ENCODE peak calls at places on chromosomes 5 and 9, in four cellular contexts. M is mammary epithelial cell, Y is stomach, I is astrocyte. Q is an unnamed sample. For H3K4me1 and H3K9me3, the result is how much of the 10 kb centered on the place peaks cover.

GRCh38 chr5:75342836-75343235 is 5.8 kb downstream of the HMGCR start:
- DNase-seq in M (no peak), Y (no peak), I (no peak), Q (no peak)

GRCh38 chr9:74770508-74771261 is 117.0 kb downstream of the TRPM6 start:
- DNase-seq in M (no peak), Y (peak), I (no peak), Q (peak)

GRCh38 chr9:5951686-5952211 is 61.1 kb downstream of the MLANA start:
- DNase-seq in M (peak), Y (no peak), I (peak), Q (no peak)

GRCh38 chr5:2534970-2535369 is 216.5 kb downstream of the IRX2 start:
- DNase-seq in M (no peak), Y (no peak), I (no peak), Q (no peak)

GRCh38 chr9:8871796-8872470 is 1072.4 kb upstream of the DMAC1 start:
- DNase-seq in M (no peak), Y (no peak), I (no peak), Q (no peak)

GRCh38 chr5:149838881-149839739 is 105.5 kb downstream of the PDE6A start:
- DNase-seq in M (peak), Y (peak), I (peak), Q (no peak)

GRCh38 chr5:6083311-6083941 is 294.9 kb downstream of the MED10 start:
- DNase-seq in M (no peak), Y (no peak), I (no peak), Q (no peak)

GRCh38 chr5:129917224-129917623 is 13.0 kb downstream of the CHSY3 start:
- DNase-seq in M (peak), Y (no peak), I (no peak), Q (no peak)

GRCh38 chr5:172187118-172188032 is 649 bp downstream of the STK10 start:
- DNase-seq in M (peak), Y (peak), I (peak), Q (peak)

GRCh38 chr9:18256574-18256973 is 217.4 kb upstream of the ADAMTSL1 start:
- DNase-seq in M (no peak), Y (no peak), I (no peak), Q (peak)

GRCh38 chr9:9170735-9171134 is 1371.2 kb upstream of the DMAC1 start:
- DNase-seq in M (no peak), Y (no peak), I (no peak), Q (no peak)

GRCh38 chr5:88287302-88287701 is 18.7 kb upstream of the TMEM161B start:
- DNase-seq in M (no peak), Y (no peak), I (no peak), Q (no peak)

GRCh38 chr9:4086119-4087088 is 213.5 kb downstream of the GLIS3 start:
- DNase-seq in M (peak), Y (no peak), I (no peak), Q (no peak)

GRCh38 chr9:105877719-105878118 is 183.4 kb downstream of the TMEM38B start:
- DNase-seq in M (no peak), Y (no peak), I (no peak), Q (no peak)

GRCh38 chr5:82390088-82390487 is 111.9 kb upstream of the RPS23 start:
- DNase-seq in M (no peak), Y (no peak), I (no peak), Q (no peak)

GRCh38 chr5:112737472-112738179 is at the start of gene APC:
- DNase-seq in M (peak), Y (peak), I (peak), Q (peak)

GRCh38 chr9:76576344-76576743 is 117.4 kb downstream of the GCNT1 start:
- DNase-seq in M (peak), Y (no peak), I (peak), Q (no peak)

GRCh38 chr9:95425910-95426551 is 90.7 kb downstream of the PTCH1 start:
- DNase-seq in M (peak), Y (no peak), I (peak), Q (peak)

GRCh38 chr9:5518061-5518936 is 8.0 kb downstream of the PDCD1LG2 start:
- DNase-seq in M (no peak), Y (no peak), I (no peak), Q (no peak)

GRCh38 chr5:109411627-109412026 is 1.9 kb upstream of the PJA2 start:
- DNase-seq in M (peak), Y (no peak), I (peak), Q (no peak)

GRCh38 chr5:164013077-164013670 is 507.8 kb downstream of the MAT2B start:
- DNase-seq in M (peak), Y (peak), I (peak), Q (peak)

GRCh38 chr9:121288874-121289553 is 21.1 kb downstream of the GSN start:
- DNase-seq in M (peak), Y (peak), I (peak), Q (peak)

GRCh38 chr9:128054090-128054489 is 13.0 kb downstream of the NAIF1 start:
- DNase-seq in M (no peak), Y (no peak), I (no peak), Q (no peak)

GRCh38 chr5:172906888-172907287 is 52.3 kb upstream of the RPL26L1 start:
- DNase-seq in M (no peak), Y (no peak), I (no peak), Q (no peak)

GRCh38 chr5:79491690-79492317 is 22.1 kb downstream of the HOMER1 start:
- DNase-seq in M (no peak), Y (no peak), I (no peak), Q (no peak)

DNA sequence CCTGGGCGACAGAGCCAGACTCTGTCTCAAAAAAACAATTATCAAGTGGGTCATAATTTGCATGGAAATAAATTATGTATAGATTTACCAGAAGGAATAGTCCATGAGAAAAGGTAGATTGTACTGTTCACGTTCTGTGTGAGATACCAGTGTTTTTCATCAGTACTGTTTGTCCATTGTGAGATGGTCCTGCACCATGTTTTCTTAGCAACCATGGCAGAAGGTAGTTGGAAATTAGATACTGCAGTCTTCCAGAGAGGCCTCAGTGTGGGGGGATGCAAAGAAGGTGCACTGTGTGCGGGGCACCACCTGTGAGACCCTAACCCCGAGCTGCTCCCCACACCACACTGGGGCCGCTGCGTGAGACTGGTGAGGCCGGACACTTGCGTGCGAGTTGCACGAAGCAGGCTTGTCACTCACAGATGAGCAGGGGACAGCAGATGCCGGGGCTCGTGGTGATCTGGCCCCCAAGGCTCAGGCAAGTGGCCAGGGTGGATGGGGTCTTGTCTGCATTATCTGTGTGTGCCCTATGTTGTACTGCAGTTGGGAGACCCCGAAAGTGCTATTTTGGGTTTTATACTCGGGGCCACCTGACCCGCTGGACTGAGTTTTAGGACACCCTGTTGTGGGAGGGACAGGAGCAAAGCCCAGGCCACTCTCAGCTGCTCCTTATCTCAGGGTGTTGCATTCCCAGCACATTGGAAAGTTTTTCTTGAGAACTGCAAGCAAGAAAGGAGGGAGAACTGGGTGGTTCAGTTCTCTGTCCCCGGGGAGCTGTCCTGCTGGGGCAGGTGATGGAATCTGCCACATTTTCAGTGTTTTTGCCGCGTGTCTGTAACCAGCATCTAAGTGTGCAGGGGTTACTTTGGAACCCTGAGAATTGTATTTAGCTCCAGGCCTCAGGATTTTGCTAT is 61.9 kb downstream of the EHMT1 start:
- DNase-seq in M (no peak), Y (no peak), I (no peak), Q (no peak)
- H3K4me3 ChIP-seq in M (no peak), Y (no peak), I (no peak), Q (no peak)

GRCh38 chr9:130325921-130326320 is 60.4 kb downstream of the HMCN2 start:
- DNase-seq in M (no peak), Y (no peak), I (no peak), Q (no peak)

GRCh38 chr9:130321082-130321481 is 55.5 kb downstream of the HMCN2 start:
- DNase-seq in M (no peak), Y (no peak), I (no peak), Q (no peak)

GRCh38 chr9:130320697-130321080 is 55.1 kb downstream of the HMCN2 start:
- DNase-seq in M (no peak), Y (no peak), I (no peak), Q (no peak)

GRCh38 chr9:130321539-130321938 is 56.0 kb downstream of the HMCN2 start:
- DNase-seq in M (no peak), Y (no peak), I (no peak), Q (no peak)

GRCh38 chr9:130323051-130323757 is 57.6 kb downstream of the HMCN2 start:
- DNase-seq in M (no peak), Y (no peak), I (no peak), Q (no peak)
- H3K4me1 ChIP-seq in M (under half), Y (under half), I (under half), Q (under half)

GRCh38 chr9:122474561-122474960 is 3.2 kb downstream of the OR1J1 start:
- DNase-seq in M (no peak), Y (no peak), I (no peak), Q (no peak)
- H3K9me3 ChIP-seq in M (under half), Y (under half), I (under half), Q (under half)

GRCh38 chr5:141199359-141200235 is at the start of gene PCDHB11:
- DNase-seq in M (peak), Y (no peak), I (no peak), Q (peak)
- H3K4me3 ChIP-seq in M (no peak), Y (peak), I (no peak), Q (no peak)

GRCh38 chr5:53362521-53362941 is 117.9 kb upstream of the FST start:
- DNase-seq in M (peak), Y (no peak), I (peak), Q (no peak)

GRCh38 chr5:53359906-53360305 is 120.5 kb upstream of the FST start:
- DNase-seq in M (peak), Y (no peak), I (peak), Q (no peak)

GRCh38 chr5:53360811-53361210 is 119.6 kb upstream of the FST start:
- DNase-seq in M (peak), Y (no peak), I (peak), Q (no peak)

GRCh38 chr5:53364098-53364497 is 116.3 kb upstream of the FST start:
- DNase-seq in M (no peak), Y (no peak), I (no peak), Q (no peak)

DNA sequence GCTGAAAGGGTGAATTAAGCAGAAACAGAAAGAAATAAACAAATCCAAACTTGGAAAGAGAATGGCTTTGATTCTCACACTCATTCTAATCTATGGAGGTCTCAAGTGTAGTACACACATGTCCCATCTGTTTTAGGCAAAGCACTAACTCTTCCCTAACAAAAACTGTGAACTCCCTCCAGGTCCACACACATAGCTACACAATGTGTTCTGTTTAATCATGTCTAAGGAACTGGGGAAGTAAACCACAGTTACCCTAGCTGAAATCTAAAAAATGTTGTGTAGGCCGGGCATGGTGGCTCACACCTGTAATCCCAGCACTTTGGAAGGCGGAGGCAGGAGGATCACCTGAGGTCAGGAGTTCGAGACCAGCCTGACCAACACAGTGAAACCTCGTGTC is 118.7 kb upstream of the FST start:
- DNase-seq in M (peak), Y (no peak), I (no peak), Q (no peak)
- H3K4me1 ChIP-seq in M (half or more), Y (under half), I (under half), Q (under half)

GRCh38 chr5:141269195-141269594 is 24.0 kb downstream of the PCDHB15 start:
- DNase-seq in M (no peak), Y (no peak), I (no peak), Q (no peak)
- H3K9me3 ChIP-seq in M (under half), Y (half or more), I (under half), Q (under half)

DNA sequence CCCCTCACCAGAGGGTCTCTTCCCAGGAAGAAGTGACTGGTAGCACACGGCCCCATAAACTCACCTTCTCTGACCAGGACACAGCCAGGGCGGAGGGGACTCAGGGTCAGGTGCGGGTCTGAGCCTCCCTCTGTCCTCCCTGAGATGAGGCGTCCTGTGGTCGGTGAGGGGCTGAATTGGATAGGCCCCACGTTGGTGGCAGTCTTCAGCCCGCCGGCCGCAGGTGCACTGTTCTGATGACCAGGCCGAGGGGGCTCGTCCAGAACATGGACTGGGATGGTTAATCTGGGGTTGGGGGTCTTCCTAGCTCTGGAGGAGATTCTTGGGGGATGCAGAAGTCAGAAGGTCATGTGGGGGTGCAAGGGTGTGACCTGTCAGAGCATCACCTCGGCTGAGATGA is 102.2 kb upstream of the PPP1R26 start:
- DNase-seq in M (no peak), Y (no peak), I (no peak), Q (no peak)
- H3K4me3 ChIP-seq in M (no peak), Y (no peak), I (no peak), Q (no peak)

DNA sequence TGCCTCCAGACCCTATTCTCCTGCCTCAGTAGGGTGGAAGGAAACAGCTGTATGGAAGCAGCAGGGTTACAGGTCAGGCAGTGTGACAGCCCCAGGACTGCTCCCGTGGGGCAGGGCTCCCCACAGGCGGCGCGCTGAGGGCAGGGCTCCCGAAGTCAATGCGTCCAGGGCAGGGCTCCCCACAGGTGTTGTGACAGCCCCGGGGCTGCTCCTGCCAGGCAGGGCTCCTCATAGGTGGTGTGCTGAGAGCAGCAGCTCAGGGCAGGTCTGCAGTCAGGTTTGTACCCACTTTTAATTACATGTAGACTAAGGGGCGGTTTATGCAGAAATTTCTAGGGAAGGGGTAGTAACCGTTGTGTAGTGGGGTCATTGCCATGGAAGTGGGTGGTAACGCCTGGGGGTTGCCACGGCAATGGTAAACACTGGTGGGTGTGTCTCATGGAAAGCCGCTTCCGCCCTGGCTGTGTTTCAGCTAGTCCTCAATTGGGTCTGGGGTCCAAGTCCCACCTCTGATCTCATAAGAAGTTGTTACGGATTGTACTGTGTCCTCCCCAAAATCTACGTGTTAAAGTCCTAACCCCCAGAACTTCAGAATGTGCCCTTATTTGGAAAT is 16.7 kb upstream of the TERT start:
- DNase-seq in M (no peak), Y (no peak), I (no peak), Q (no peak)
- H3K4me1 ChIP-seq in M (under half), Y (under half), I (under half), Q (under half)

DNA sequence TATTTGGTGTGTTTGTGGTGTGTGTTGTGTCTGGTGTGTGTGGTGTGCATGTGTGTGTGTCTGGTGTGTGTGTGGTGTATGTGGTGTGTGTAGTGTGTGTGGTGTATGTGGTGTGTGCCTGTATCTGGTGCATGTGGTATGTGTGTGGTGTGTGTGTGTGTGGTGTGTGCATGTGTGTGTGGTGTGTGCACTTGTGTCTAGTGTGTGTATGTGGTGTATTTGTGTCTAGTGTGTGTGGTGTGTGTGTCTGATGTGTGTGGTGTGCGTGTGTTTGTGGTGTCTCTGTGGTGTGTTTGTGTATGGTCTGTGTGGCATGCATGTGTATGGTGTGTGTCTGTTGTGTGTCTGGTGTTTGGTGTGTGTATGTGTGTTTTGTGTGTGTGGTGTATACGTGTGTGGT is 71.1 kb downstream of the CACNA1B start:
- DNase-seq in M (no peak), Y (no peak), I (no peak), Q (no peak)
- H3K9me3 ChIP-seq in M (under half), Y (under half), I (under half), Q (under half)

DNA sequence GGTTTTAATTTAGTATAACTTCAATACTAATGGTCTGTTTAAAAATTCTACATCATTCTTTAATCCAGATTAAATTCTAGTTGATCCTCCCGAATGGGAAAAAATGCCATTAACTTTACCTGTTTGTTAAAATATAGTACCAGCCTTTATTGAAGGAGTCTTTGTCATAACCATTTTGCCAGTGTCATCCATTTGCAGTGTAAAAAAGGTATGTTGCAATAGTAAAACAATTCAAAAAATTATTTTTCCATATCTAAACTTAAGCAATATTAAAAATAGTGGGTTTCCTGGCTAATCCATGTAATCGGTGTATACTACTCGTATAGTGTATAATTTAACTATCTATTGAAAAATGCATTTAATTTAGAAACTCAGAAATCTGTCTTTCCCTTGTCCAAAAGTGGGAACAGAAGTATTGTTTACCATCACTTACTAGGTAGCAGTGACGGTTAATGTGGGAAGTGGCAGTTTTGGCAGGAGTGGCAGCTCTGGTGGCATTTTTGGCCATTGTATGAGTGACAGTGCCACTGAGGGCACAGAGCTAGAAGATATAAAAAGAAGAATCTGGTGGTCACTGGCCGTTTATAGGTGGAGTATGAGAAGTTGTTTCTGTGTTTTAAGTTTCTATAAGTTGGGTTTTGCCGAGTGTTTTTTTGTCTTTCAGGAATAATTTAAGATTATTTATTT is 1.9 kb downstream of the AP3S1 start:
- DNase-seq in M (no peak), Y (no peak), I (no peak), Q (no peak)
- H3K4me3 ChIP-seq in M (peak), Y (peak), I (peak), Q (peak)